ENCODE peak calls at places on chromosomes 13 and 19, in seven cellular contexts. One of them, this sample, is unnamed.

GRCh38 chr19:12247644-12248222 is 47.0 kb downstream of the ZNF44 start:
- DNase-seq in activated CD4-positive, alpha-beta T cell treated with anti-CD3 and anti-CD28 coated beads for 1 hour: no peak
- DNase-seq in mucosa of gallbladder: no peak
- DNase-seq in DMS79 treated with DMSO at 0.1 percent for 48 hours: no peak
- DNase-seq in PC-3: no peak
- DNase-seq in NCI-H1417: no peak
- DNase-seq in naive B cell: no peak
- DNase-seq in this sample: no peak

GRCh38 chr13:46490129-46490528 is 62.8 kb upstream of the LRCH1 start:
- DNase-seq in activated CD4-positive, alpha-beta T cell treated with anti-CD3 and anti-CD28 coated beads for 1 hour: no peak
- DNase-seq in mucosa of gallbladder: no peak
- DNase-seq in DMS79 treated with DMSO at 0.1 percent for 48 hours: no peak
- DNase-seq in PC-3: no peak
- DNase-seq in NCI-H1417: no peak
- DNase-seq in naive B cell: no peak
- DNase-seq in this sample: no peak

GRCh38 chr13:94542917-94543316 is 53.0 kb downstream of the TGDS start:
- DNase-seq in activated CD4-positive, alpha-beta T cell treated with anti-CD3 and anti-CD28 coated beads for 1 hour: no peak
- DNase-seq in mucosa of gallbladder: no peak
- DNase-seq in DMS79 treated with DMSO at 0.1 percent for 48 hours: no peak
- DNase-seq in PC-3: no peak
- DNase-seq in NCI-H1417: no peak
- DNase-seq in naive B cell: no peak
- DNase-seq in this sample: no peak

GRCh38 chr13:34030782-34031181 is 212.8 kb downstream of the RFC3 start:
- DNase-seq in activated CD4-positive, alpha-beta T cell treated with anti-CD3 and anti-CD28 coated beads for 1 hour: no peak
- DNase-seq in mucosa of gallbladder: no peak
- DNase-seq in DMS79 treated with DMSO at 0.1 percent for 48 hours: no peak
- DNase-seq in PC-3: peak; percentile 30
- DNase-seq in NCI-H1417: no peak
- DNase-seq in naive B cell: no peak
- DNase-seq in this sample: peak; percentile 49

GRCh38 chr13:55439450-55439849 is 1701.3 kb upstream of the PRR20A start:
- DNase-seq in activated CD4-positive, alpha-beta T cell treated with anti-CD3 and anti-CD28 coated beads for 1 hour: no peak
- DNase-seq in mucosa of gallbladder: no peak
- DNase-seq in DMS79 treated with DMSO at 0.1 percent for 48 hours: no peak
- DNase-seq in PC-3: no peak
- DNase-seq in NCI-H1417: no peak
- DNase-seq in naive B cell: no peak
- DNase-seq in this sample: no peak

GRCh38 chr13:80337706-80338105 is 3.2 kb downstream of the SPRY2 start:
- DNase-seq in activated CD4-positive, alpha-beta T cell treated with anti-CD3 and anti-CD28 coated beads for 1 hour: no peak
- DNase-seq in mucosa of gallbladder: no peak
- DNase-seq in DMS79 treated with DMSO at 0.1 percent for 48 hours: no peak
- DNase-seq in PC-3: no peak
- DNase-seq in NCI-H1417: no peak
- DNase-seq in naive B cell: no peak
- DNase-seq in this sample: peak; percentile 20

GRCh38 chr19:37988758-37989635 is 82.0 kb downstream of the SIPA1L3 start:
- DNase-seq in activated CD4-positive, alpha-beta T cell treated with anti-CD3 and anti-CD28 coated beads for 1 hour: no peak
- DNase-seq in mucosa of gallbladder: no peak
- DNase-seq in DMS79 treated with DMSO at 0.1 percent for 48 hours: no peak
- DNase-seq in PC-3: no peak
- DNase-seq in NCI-H1417: no peak
- DNase-seq in naive B cell: no peak
- DNase-seq in this sample: no peak

GRCh38 chr13:63285426-63285825 is 1869.8 kb upstream of the PCDH20 start:
- DNase-seq in activated CD4-positive, alpha-beta T cell treated with anti-CD3 and anti-CD28 coated beads for 1 hour: no peak
- DNase-seq in mucosa of gallbladder: no peak
- DNase-seq in DMS79 treated with DMSO at 0.1 percent for 48 hours: no peak
- DNase-seq in PC-3: no peak
- DNase-seq in NCI-H1417: no peak
- DNase-seq in naive B cell: no peak
- DNase-seq in this sample: no peak

GRCh38 chr13:77507931-77508776 is 27.4 kb upstream of the SCEL start:
- DNase-seq in activated CD4-positive, alpha-beta T cell treated with anti-CD3 and anti-CD28 coated beads for 1 hour: no peak
- DNase-seq in mucosa of gallbladder: no peak
- DNase-seq in DMS79 treated with DMSO at 0.1 percent for 48 hours: no peak
- DNase-seq in PC-3: peak; percentile 92
- DNase-seq in NCI-H1417: no peak
- DNase-seq in naive B cell: no peak
- DNase-seq in this sample: peak; percentile 84

GRCh38 chr19:31127132-31127967 is 221.9 kb downstream of the TSHZ3 start:
- DNase-seq in activated CD4-positive, alpha-beta T cell treated with anti-CD3 and anti-CD28 coated beads for 1 hour: no peak
- DNase-seq in mucosa of gallbladder: peak; percentile 35
- DNase-seq in DMS79 treated with DMSO at 0.1 percent for 48 hours: no peak
- DNase-seq in PC-3: peak; percentile 6
- DNase-seq in NCI-H1417: no peak
- DNase-seq in naive B cell: no peak
- DNase-seq in this sample: peak; percentile 73

This sample was measured in bronchial epithelial cell.